ENCODE peak calls at places on chromosomes 6 and 20, in nine cellular contexts. One of them, this sample, is unnamed.

GRCh38 chr20:45445805-45446562 is 23.6 kb upstream of the WFDC2 start:
- DNase-seq in colonic mucosa: peak
- DNase-seq in activated T-cell treated with anti-CD3 and anti-CD28 coated beads for 24 hours: no peak
- DNase-seq in posterior cingulate gyrus: no peak
- DNase-seq in cardiac muscle cell: peak
- DNase-seq in EL: peak
- DNase-seq in choroid plexus epithelial cell: peak
- DNase-seq in dorsolateral prefrontal cortex: no peak
- DNase-seq in ACHN: peak
- DNase-seq in this sample: no peak

GRCh38 chr6:126886106-126886505 is 232.4 kb upstream of the RSPO3 start:
- DNase-seq in ACHN: no peak
- DNase-seq in EL: no peak
- DNase-seq in cardiac muscle cell: no peak
- DNase-seq in choroid plexus epithelial cell: peak
- DNase-seq in colonic mucosa: no peak
- DNase-seq in activated T-cell treated with anti-CD3 and anti-CD28 coated beads for 24 hours: no peak
- DNase-seq in dorsolateral prefrontal cortex: no peak
- DNase-seq in posterior cingulate gyrus: no peak
- DNase-seq in this sample: no peak

GRCh38 chr6:24933868-24934401 is 1.8 kb downstream of the RIPOR2 start:
- DNase-seq in colonic mucosa: peak
- DNase-seq in activated T-cell treated with anti-CD3 and anti-CD28 coated beads for 24 hours: no peak
- DNase-seq in cardiac muscle cell: peak
- DNase-seq in posterior cingulate gyrus: no peak
- DNase-seq in choroid plexus epithelial cell: peak
- DNase-seq in ACHN: peak
- DNase-seq in dorsolateral prefrontal cortex: no peak
- DNase-seq in EL: no peak
- DNase-seq in this sample: no peak

GRCh38 chr6:168450921-168451320 is 9.9 kb downstream of the SMOC2 start:
- DNase-seq in posterior cingulate gyrus: no peak
- DNase-seq in EL: no peak
- DNase-seq in ACHN: no peak
- DNase-seq in choroid plexus epithelial cell: no peak
- DNase-seq in activated T-cell treated with anti-CD3 and anti-CD28 coated beads for 24 hours: no peak
- DNase-seq in colonic mucosa: no peak
- DNase-seq in dorsolateral prefrontal cortex: no peak
- DNase-seq in cardiac muscle cell: no peak
- DNase-seq in this sample: no peak

GRCh38 chr6:162917506-162917905 is 189.7 kb downstream of the PACRG start:
- DNase-seq in colonic mucosa: no peak
- DNase-seq in posterior cingulate gyrus: no peak
- DNase-seq in activated T-cell treated with anti-CD3 and anti-CD28 coated beads for 24 hours: no peak
- DNase-seq in dorsolateral prefrontal cortex: no peak
- DNase-seq in choroid plexus epithelial cell: peak
- DNase-seq in cardiac muscle cell: no peak
- DNase-seq in EL: peak
- DNase-seq in ACHN: no peak
- DNase-seq in this sample: no peak

GRCh38 chr20:676315-676937 is 824 bp upstream of the SCRT2 start:
- DNase-seq in dorsolateral prefrontal cortex: no peak
- DNase-seq in activated T-cell treated with anti-CD3 and anti-CD28 coated beads for 24 hours: no peak
- DNase-seq in EL: no peak
- DNase-seq in posterior cingulate gyrus: no peak
- DNase-seq in cardiac muscle cell: no peak
- DNase-seq in ACHN: no peak
- DNase-seq in colonic mucosa: no peak
- DNase-seq in choroid plexus epithelial cell: no peak
- DNase-seq in this sample: no peak

GRCh38 chr6:145924600-145924999 is 39.6 kb downstream of the SHPRH start:
- DNase-seq in EL: no peak
- DNase-seq in ACHN: no peak
- DNase-seq in activated T-cell treated with anti-CD3 and anti-CD28 coated beads for 24 hours: no peak
- DNase-seq in colonic mucosa: no peak
- DNase-seq in cardiac muscle cell: no peak
- DNase-seq in posterior cingulate gyrus: no peak
- DNase-seq in choroid plexus epithelial cell: no peak
- DNase-seq in dorsolateral prefrontal cortex: no peak
- DNase-seq in this sample: no peak

GRCh38 chr20:6614836-6615235 is 152.7 kb upstream of the BMP2 start:
- DNase-seq in posterior cingulate gyrus: no peak
- DNase-seq in activated T-cell treated with anti-CD3 and anti-CD28 coated beads for 24 hours: no peak
- DNase-seq in dorsolateral prefrontal cortex: no peak
- DNase-seq in ACHN: no peak
- DNase-seq in choroid plexus epithelial cell: no peak
- DNase-seq in colonic mucosa: no peak
- DNase-seq in cardiac muscle cell: no peak
- DNase-seq in EL: no peak
- DNase-seq in this sample: no peak

GRCh38 chr6:150212745-150213144 is 69.9 kb downstream of the PPP1R14C start:
- DNase-seq in dorsolateral prefrontal cortex: no peak
- DNase-seq in ACHN: no peak
- DNase-seq in EL: no peak
- DNase-seq in posterior cingulate gyrus: no peak
- DNase-seq in choroid plexus epithelial cell: peak
- DNase-seq in activated T-cell treated with anti-CD3 and anti-CD28 coated beads for 24 hours: no peak
- DNase-seq in cardiac muscle cell: no peak
- DNase-seq in colonic mucosa: no peak
- DNase-seq in this sample: no peak

GRCh38 chr20:57369601-57370000 is 18.5 kb downstream of the RAE1 start:
- DNase-seq in ACHN: no peak
- DNase-seq in posterior cingulate gyrus: no peak
- DNase-seq in dorsolateral prefrontal cortex: no peak
- DNase-seq in choroid plexus epithelial cell: no peak
- DNase-seq in EL: no peak
- DNase-seq in colonic mucosa: no peak
- DNase-seq in activated T-cell treated with anti-CD3 and anti-CD28 coated beads for 24 hours: no peak
- DNase-seq in cardiac muscle cell: no peak
- DNase-seq in this sample: no peak

GRCh38 chr6:81049425-81050042 is 702.9 kb downstream of the TENT5A start:
- DNase-seq in colonic mucosa: no peak
- DNase-seq in activated T-cell treated with anti-CD3 and anti-CD28 coated beads for 24 hours: no peak
- DNase-seq in cardiac muscle cell: no peak
- DNase-seq in EL: no peak
- DNase-seq in ACHN: no peak
- DNase-seq in dorsolateral prefrontal cortex: no peak
- DNase-seq in posterior cingulate gyrus: no peak
- DNase-seq in choroid plexus epithelial cell: peak
- DNase-seq in this sample: no peak

GRCh38 chr6:161080263-161080970 is 88.8 kb downstream of the MAP3K4 start:
- DNase-seq in EL: no peak
- DNase-seq in posterior cingulate gyrus: no peak
- DNase-seq in ACHN: no peak
- DNase-seq in colonic mucosa: no peak
- DNase-seq in choroid plexus epithelial cell: no peak
- DNase-seq in cardiac muscle cell: no peak
- DNase-seq in dorsolateral prefrontal cortex: no peak
- DNase-seq in activated T-cell treated with anti-CD3 and anti-CD28 coated beads for 24 hours: no peak
- DNase-seq in this sample: no peak

GRCh38 chr6:34393191-34393967 is 910 bp upstream of the NUDT3 start:
- DNase-seq in cardiac muscle cell: no peak
- DNase-seq in activated T-cell treated with anti-CD3 and anti-CD28 coated beads for 24 hours: no peak
- DNase-seq in ACHN: no peak
- DNase-seq in dorsolateral prefrontal cortex: no peak
- DNase-seq in choroid plexus epithelial cell: no peak
- DNase-seq in colonic mucosa: peak
- DNase-seq in EL: no peak
- DNase-seq in posterior cingulate gyrus: no peak
- DNase-seq in this sample: no peak

GRCh38 chr6:163897030-163897429 is 482.5 kb downstream of the QKI start:
- DNase-seq in choroid plexus epithelial cell: peak
- DNase-seq in cardiac muscle cell: no peak
- DNase-seq in EL: peak
- DNase-seq in colonic mucosa: no peak
- DNase-seq in posterior cingulate gyrus: no peak
- DNase-seq in dorsolateral prefrontal cortex: no peak
- DNase-seq in ACHN: no peak
- DNase-seq in activated T-cell treated with anti-CD3 and anti-CD28 coated beads for 24 hours: no peak
- DNase-seq in this sample: no peak

GRCh38 chr20:4896971-4897497 is 104.3 kb downstream of the SLC23A2 start:
- DNase-seq in cardiac muscle cell: no peak
- DNase-seq in posterior cingulate gyrus: no peak
- DNase-seq in dorsolateral prefrontal cortex: no peak
- DNase-seq in EL: no peak
- DNase-seq in colonic mucosa: peak
- DNase-seq in activated T-cell treated with anti-CD3 and anti-CD28 coated beads for 24 hours: no peak
- DNase-seq in choroid plexus epithelial cell: no peak
- DNase-seq in ACHN: no peak
- DNase-seq in this sample: no peak

GRCh38 chr6:101011165-101011564 is 130.0 kb upstream of the ASCC3 start:
- DNase-seq in ACHN: no peak
- DNase-seq in colonic mucosa: peak
- DNase-seq in posterior cingulate gyrus: no peak
- DNase-seq in choroid plexus epithelial cell: peak
- DNase-seq in dorsolateral prefrontal cortex: no peak
- DNase-seq in activated T-cell treated with anti-CD3 and anti-CD28 coated beads for 24 hours: no peak
- DNase-seq in cardiac muscle cell: no peak
- DNase-seq in EL: peak
- DNase-seq in this sample: no peak

GRCh38 chr20:63494420-63495166 is 4.3 kb downstream of the EEF1A2 start:
- DNase-seq in posterior cingulate gyrus: peak
- DNase-seq in colonic mucosa: no peak
- DNase-seq in choroid plexus epithelial cell: no peak
- DNase-seq in EL: no peak
- DNase-seq in ACHN: no peak
- DNase-seq in cardiac muscle cell: no peak
- DNase-seq in activated T-cell treated with anti-CD3 and anti-CD28 coated beads for 24 hours: no peak
- DNase-seq in dorsolateral prefrontal cortex: no peak
- DNase-seq in this sample: no peak

GRCh38 chr6:45483021-45483420 is 105.3 kb upstream of the SUPT3H start:
- DNase-seq in dorsolateral prefrontal cortex: no peak
- DNase-seq in activated T-cell treated with anti-CD3 and anti-CD28 coated beads for 24 hours: no peak
- DNase-seq in posterior cingulate gyrus: no peak
- DNase-seq in colonic mucosa: no peak
- DNase-seq in cardiac muscle cell: no peak
- DNase-seq in choroid plexus epithelial cell: peak
- DNase-seq in ACHN: no peak
- DNase-seq in EL: peak
- DNase-seq in this sample: no peak

GRCh38 chr20:23889775-23890187 is 10.2 kb upstream of the CST5 start:
- DNase-seq in ACHN: peak
- DNase-seq in activated T-cell treated with anti-CD3 and anti-CD28 coated beads for 24 hours: peak
- DNase-seq in dorsolateral prefrontal cortex: peak
- DNase-seq in colonic mucosa: peak
- DNase-seq in choroid plexus epithelial cell: peak
- DNase-seq in posterior cingulate gyrus: peak
- DNase-seq in EL: peak
- DNase-seq in cardiac muscle cell: peak
- DNase-seq in this sample: peak

GRCh38 chr6:25950297-25950696 is 12.3 kb upstream of the TRIM38 start:
- DNase-seq in EL: no peak
- DNase-seq in cardiac muscle cell: no peak
- DNase-seq in colonic mucosa: no peak
- DNase-seq in choroid plexus epithelial cell: no peak
- DNase-seq in dorsolateral prefrontal cortex: no peak
- DNase-seq in activated T-cell treated with anti-CD3 and anti-CD28 coated beads for 24 hours: no peak
- DNase-seq in ACHN: no peak
- DNase-seq in posterior cingulate gyrus: no peak
- DNase-seq in this sample: no peak

GRCh38 chr6:41584668-41585205 is 38.6 kb downstream of the FOXP4 start:
- DNase-seq in colonic mucosa: peak
- DNase-seq in activated T-cell treated with anti-CD3 and anti-CD28 coated beads for 24 hours: no peak
- DNase-seq in cardiac muscle cell: peak
- DNase-seq in posterior cingulate gyrus: no peak
- DNase-seq in ACHN: no peak
- DNase-seq in EL: no peak
- DNase-seq in dorsolateral prefrontal cortex: no peak
- DNase-seq in choroid plexus epithelial cell: no peak
- DNase-seq in this sample: no peak

GRCh38 chr6:170279977-170280688 is 10.7 kb downstream of the DLL1 start:
- DNase-seq in posterior cingulate gyrus: peak
- DNase-seq in ACHN: no peak
- DNase-seq in activated T-cell treated with anti-CD3 and anti-CD28 coated beads for 24 hours: no peak
- DNase-seq in cardiac muscle cell: peak
- DNase-seq in EL: peak
- DNase-seq in colonic mucosa: peak
- DNase-seq in dorsolateral prefrontal cortex: peak
- DNase-seq in choroid plexus epithelial cell: peak
- DNase-seq in this sample: no peak